ENCODE peak calls at places on chromosomes 3 and 15, in ten cellular contexts. K is MM.1S; D is HepG2; C is PC-3; A is upper lobe of right lung; P is colonic mucosa; I is left lung; S is cardiac fibroblast; T is CD4-positive, alpha-beta T cell; J is tibial artery. F is an unnamed sample.
A peak's percentile ranks its signal among the peaks of the same experiment; 100 is the strongest.

GRCh38 chr3:60314064-60314463 is 937.2 kb downstream of the FHIT start:
- DNase-seq in D (no peak), J (no peak), P (no peak), A (no peak), T (no peak), C (no peak), K (no peak), S (no peak), I (no peak), F (no peak)

GRCh38 chr3:27888562-27888961 is 166.4 kb upstream of the EOMES start:
- DNase-seq in C (no peak), P (no peak), I (no peak), K (no peak), S (peak; percentile 7), J (no peak), D (no peak), T (no peak), A (no peak), F (no peak)

GRCh38 chr3:176590722-176591121 is 606.6 kb downstream of the TBL1XR1 start:
- DNase-seq in C (peak; percentile 26), J (no peak), D (no peak), I (no peak), T (no peak), P (no peak), S (no peak), K (no peak), A (no peak), F (no peak)

GRCh38 chr3:162338514-162338913 is 841.9 kb downstream of the OTOL1 start:
- DNase-seq in D (no peak), S (peak; percentile 24), J (no peak), I (no peak), A (no peak), T (no peak), C (peak; percentile 56), P (no peak), K (no peak), F (no peak)

GRCh38 chr3:9866639-9867038 is 13.4 kb downstream of the CIDEC start:
- DNase-seq in K (no peak), T (no peak), S (peak; percentile 68), C (no peak), I (peak; percentile 58), P (no peak), D (no peak), J (peak; percentile 82), A (peak; percentile 77), F (no peak)

GRCh38 chr3:43998841-43999805 is 242.6 kb upstream of the TOPAZ1 start:
- DNase-seq in S (peak; percentile 46), J (no peak), P (no peak), A (peak; percentile 68), I (no peak), K (peak; percentile 83), T (no peak), D (no peak), C (no peak), F (no peak)

GRCh38 chr3:16427309-16427965 is 86.1 kb downstream of the RFTN1 start:
- DNase-seq in J (no peak), S (peak; percentile 96), A (no peak), D (no peak), P (no peak), I (peak; percentile 66), K (no peak), C (peak; percentile 17), T (no peak), F (no peak)

GRCh38 chr3:43123895-43124294 is 18.0 kb upstream of the POMGNT2 start:
- DNase-seq in T (no peak), J (no peak), C (no peak), K (no peak), P (no peak), A (no peak), D (no peak), S (no peak), I (no peak), F (no peak)

GRCh38 chr3:131503328-131503650 is 518 bp upstream of the MRPL3 start:
- DNase-seq in D (no peak), K (no peak), J (no peak), S (peak; percentile 12), I (no peak), A (no peak), C (no peak), T (no peak), P (no peak), F (no peak)

GRCh38 chr3:184236033-184236410 is 6.6 kb downstream of the VWA5B2 start:
- DNase-seq in T (no peak), J (no peak), S (no peak), A (no peak), C (no peak), K (no peak), D (no peak), I (no peak), P (no peak), F (no peak)

GRCh38 chr3:184233127-184233843 is 3.9 kb downstream of the VWA5B2 start:
- DNase-seq in P (no peak), D (no peak), J (no peak), I (no peak), C (no peak), A (no peak), S (no peak), K (no peak), T (no peak), F (no peak)

GRCh38 chr3:184235381-184236032 is 6.1 kb downstream of the VWA5B2 start:
- DNase-seq in P (no peak), S (no peak), C (no peak), K (no peak), I (no peak), T (no peak), J (no peak), A (no peak), D (no peak), F (no peak)

GRCh38 chr3:184234671-184235380 is 5.4 kb downstream of the VWA5B2 start:
- DNase-seq in I (no peak), T (no peak), C (no peak), P (no peak), J (no peak), S (no peak), A (no peak), D (no peak), K (no peak), F (no peak)

GRCh38 chr3:184234224-184234623 is 4.8 kb downstream of the VWA5B2 start:
- DNase-seq in A (peak; percentile 80), K (no peak), T (no peak), C (peak; percentile 95), J (no peak), S (peak; percentile 84), D (peak; percentile 25), I (peak; percentile 85), P (no peak), F (no peak)
- TF ChIP-seq CTCF in A (no peak), K (peak; percentile 4), T (no peak), C (peak; percentile 56), J (no peak), S (peak; percentile 13), D (no peak), I (no peak), P (no peak), F (peak; percentile 12)

DNA sequence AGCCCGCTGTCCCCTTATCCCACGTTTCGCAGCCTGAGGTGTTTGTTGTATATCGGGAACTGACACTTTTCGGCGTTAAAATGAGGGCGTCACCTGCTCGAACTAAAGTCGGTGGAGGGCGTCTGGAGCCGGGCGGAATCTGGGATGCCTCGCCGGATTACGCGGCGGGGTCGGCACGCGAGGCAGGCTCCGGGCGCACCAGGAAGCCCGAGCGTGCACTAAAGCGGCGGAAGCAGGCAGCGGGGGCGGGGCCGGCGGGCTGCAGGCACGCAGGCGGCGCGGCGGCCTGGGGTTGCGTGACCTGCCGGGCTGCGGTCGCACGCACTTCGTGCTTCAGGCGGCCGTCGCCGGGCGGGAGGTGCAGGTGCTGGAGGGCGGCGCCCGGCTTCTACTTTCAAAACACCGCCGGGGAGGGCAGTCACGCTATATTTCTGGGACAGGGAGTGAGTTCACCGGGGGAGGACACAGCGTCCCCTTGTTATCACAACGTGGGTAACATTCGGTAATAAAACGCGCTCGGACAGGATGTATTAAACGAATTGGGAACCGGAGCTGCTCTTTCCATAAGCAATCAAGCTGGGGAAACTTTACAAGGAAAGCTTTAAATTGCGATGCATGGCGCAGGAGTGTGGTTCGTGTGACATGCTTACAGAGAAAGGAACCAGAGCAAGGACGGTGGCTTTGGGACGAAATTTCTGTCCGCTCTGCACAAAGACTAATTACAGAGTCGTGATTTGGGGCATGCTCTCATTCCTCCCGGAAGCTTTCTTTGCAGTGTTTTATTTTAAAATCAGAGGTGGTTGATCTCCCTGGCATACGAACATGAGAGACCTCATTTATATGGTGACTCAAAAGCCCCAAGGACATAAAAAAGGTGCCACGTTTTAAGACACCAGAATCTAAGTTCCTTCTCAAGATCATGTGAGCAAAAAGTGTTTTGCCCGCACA is 9.1 kb upstream of the LEKR1 start:
- DNase-seq in T (peak; percentile 86), A (peak; percentile 96), J (peak; percentile 84), K (peak; percentile 98), C (peak; percentile 95), I (peak; percentile 86), D (no peak), S (peak; percentile 78), P (peak; percentile 88), F (peak; percentile 93)
- TF ChIP-seq CTCF in T (no peak), A (no peak), J (peak; percentile 7), K (peak; percentile 47), C (peak; percentile 18), I (no peak), D (no peak), S (no peak), P (no peak), F (peak; percentile 52)

DNA sequence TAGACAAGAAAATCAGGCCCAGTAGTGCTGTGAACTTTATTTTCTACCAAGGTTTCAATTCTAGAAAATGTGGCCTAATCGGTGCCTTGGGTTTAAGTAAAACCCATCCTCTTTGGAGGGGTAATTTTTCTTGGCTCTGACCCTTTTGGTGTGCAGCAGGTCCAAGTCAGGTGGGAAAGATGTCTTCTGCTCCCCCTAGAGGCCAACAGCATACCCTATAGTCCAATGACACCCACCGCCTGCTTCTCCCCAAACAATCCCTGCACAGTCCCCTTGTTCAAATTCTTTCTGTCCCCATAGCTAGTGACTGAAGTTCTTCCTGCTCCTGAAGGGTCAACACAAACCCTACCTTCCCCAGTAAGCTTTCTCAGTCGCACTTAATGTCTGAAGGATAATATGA is 261.8 kb upstream of the GOLGA6L4 start:
- DNase-seq in J (no peak), A (no peak), D (peak; percentile 2), C (peak; percentile 30), K (no peak), S (peak; percentile 17), P (no peak), T (no peak), I (no peak), F (no peak)
- TF ChIP-seq CTCF in J (no peak), A (peak; percentile 27), D (peak; percentile 51), C (peak; percentile 64), K (peak; percentile 50), S (peak; percentile 41), P (no peak), T (no peak), I (no peak), F (no peak)

DNA sequence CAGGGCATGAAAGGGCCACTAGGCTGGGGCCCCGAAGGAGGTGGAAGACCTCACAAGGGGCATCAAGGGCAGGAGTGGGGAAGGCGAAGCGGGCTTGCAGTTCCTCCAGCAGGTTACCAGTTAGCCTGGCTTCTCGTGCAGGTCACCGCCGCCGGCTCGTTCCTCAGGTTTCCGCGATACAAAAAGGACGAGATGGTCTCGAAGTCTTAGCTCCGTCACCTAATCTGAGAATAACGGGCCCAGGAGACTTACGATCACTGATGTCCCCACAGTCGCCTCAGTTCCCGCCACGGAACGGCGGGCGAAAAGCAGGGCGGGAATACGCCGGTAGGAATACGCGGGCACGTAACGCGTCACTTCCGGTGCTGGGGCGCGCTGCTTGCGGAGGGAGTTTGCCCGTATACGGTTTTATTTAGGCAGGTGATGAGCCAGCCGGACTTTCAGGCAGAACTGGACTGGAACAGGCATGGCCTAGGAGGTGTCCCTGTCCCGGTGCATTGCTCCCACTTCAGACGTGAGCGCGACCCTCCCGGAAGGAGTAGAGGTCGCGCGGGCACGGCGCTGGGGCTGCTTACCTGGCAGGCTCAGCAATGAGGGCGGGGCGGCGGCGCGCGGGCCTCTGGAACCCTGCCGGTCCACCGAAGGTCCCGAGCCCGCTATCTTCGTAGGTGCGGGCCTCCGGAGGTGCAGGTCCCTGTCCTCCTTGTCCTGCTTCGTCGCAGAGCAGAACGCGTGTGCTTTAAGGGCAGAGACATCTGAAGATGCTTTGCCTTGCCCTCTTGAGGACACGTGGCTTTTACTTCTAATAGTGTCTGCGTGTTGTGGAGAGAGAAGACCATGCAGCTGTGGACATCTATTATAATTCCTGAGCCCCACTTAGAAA is at the start of gene RFC4:
- DNase-seq in I (peak; percentile 90), D (peak; percentile 72), J (peak; percentile 91), C (peak; percentile 88), S (peak; percentile 65), K (peak; percentile 96), P (peak; percentile 91), A (peak; percentile 95), T (peak; percentile 82), F (no peak)
- TF ChIP-seq CTCF in I (no peak), D (peak; percentile 28), J (no peak), C (no peak), S (no peak), K (no peak), P (no peak), A (no peak), T (no peak), F (no peak)